ENCODE peak calls at places on chromosomes 4 and X, in four cellular contexts. P is IMR-90, I is neural progenitor cell, N is PC-3. D is an unnamed sample. For H3K27me3, the result is how much of the 10 kb centered on the place peaks cover.

GRCh38 chr4:139419388-139419914 is 34.5 kb upstream of the RAB33B start:
- DNase-seq in P (peak), I (no peak), N (no peak), D (peak)

GRCh38 chr4:8170341-8170740 is 11.7 kb upstream of the ABLIM2 start:
- DNase-seq in I (no peak), N (no peak), P (no peak), D (no peak)

GRCh38 chrX:102599950-102600579 is 750 bp downstream of the ARMCX5 start:
- DNase-seq in P (peak), I (no peak), N (peak), D (peak)

GRCh38 chrX:107704181-107704580 is 71.4 kb downstream of the TSC22D3 start:
- DNase-seq in I (no peak), P (no peak), N (no peak), D (no peak)

GRCh38 chr4:57074753-57075152 is 35.4 kb downstream of the IGFBP7 start:
- DNase-seq in I (no peak), N (peak), P (peak), D (no peak)

GRCh38 chr4:87442889-87443288 is 20.5 kb downstream of the NUDT9 start:
- DNase-seq in N (no peak), I (no peak), P (peak), D (no peak)

GRCh38 chrX:22800360-22800759 is 199.4 kb upstream of the DDX53 start:
- DNase-seq in P (peak), I (no peak), N (peak), D (peak)

GRCh38 chr4:7124643-7125442 is 57.0 kb upstream of the GRPEL1 start:
- DNase-seq in I (no peak), P (peak), N (peak), D (no peak)

GRCh38 chr4:85639946-85640345 is 165.0 kb downstream of the ARHGAP24 start:
- DNase-seq in I (no peak), P (no peak), N (no peak), D (no peak)

GRCh38 chr4:3225946-3226345 is 23.0 kb upstream of the MSANTD1 start:
- DNase-seq in I (no peak), N (no peak), P (no peak), D (no peak)

GRCh38 chr4:162164881-162165528 is 1.2 kb upstream of the FSTL5 start:
- DNase-seq in P (no peak), I (peak), N (peak), D (no peak)

GRCh38 chr4:181261279-181261678 is 981.9 kb upstream of the TENM3 start:
- DNase-seq in I (peak), P (peak), N (no peak), D (peak)

GRCh38 chrX:2463973-2464676 is 36.7 kb downstream of the DHRSX start:
- DNase-seq in N (no peak), P (no peak), I (peak), D (peak)
- H3K27ac ChIP-seq in N (no peak), P (no peak), I (no peak), D (peak)

GRCh38 chrX:132367984-132368383 is 120.9 kb downstream of the MBNL3 start:
- DNase-seq in N (peak), P (no peak), I (no peak), D (no peak)
- H3K27me3 ChIP-seq in N (under half), P (under half), I (under half), D (under half)

GRCh38 chr4:184444953-184445309 is 29.4 kb downstream of the IRF2 start:
- DNase-seq in N (no peak), I (no peak), P (no peak), D (no peak)
- H3K27ac ChIP-seq in N (no peak), I (no peak), P (no peak), D (no peak)

GRCh38 chrX:40373025-40373424 is 207.7 kb upstream of the ATP6AP2 start:
- DNase-seq in N (no peak), I (no peak), P (no peak), D (no peak)
- H3K27me3 ChIP-seq in N (under half), I (under half), P (under half), D (under half)